ENCODE peak calls at places on chromosomes 5 and 9, in six cellular contexts. S is NAMALWA, O is kidney epithelial cell, R is epithelial cell of esophagus, K is AG04450, B is ELF-1. H is an unnamed sample.

GRCh38 chr5:107874810-107875209 is 204.1 kb upstream of the EFNA5 start:
- DNase-seq in S (no peak), O (peak; percentile 38), R (peak; percentile 25), K (no peak), B (no peak), H (no peak)

GRCh38 chr5:132225165-132226032 is 2.3 kb downstream of the P4HA2 start:
- DNase-seq in S (peak; percentile 62), O (no peak), R (peak; percentile 94), K (no peak), B (no peak), H (peak; percentile 43)

GRCh38 chr9:75086443-75087278 is 1.3 kb downstream of the NMRK1 start:
- DNase-seq in S (no peak), O (no peak), R (peak; percentile 27), K (no peak), B (peak; percentile 51), H (no peak)

GRCh38 chr9:2424564-2425153 is 196.9 kb upstream of the VLDLR start:
- DNase-seq in S (no peak), O (no peak), R (no peak), K (no peak), B (no peak), H (peak; percentile 5)

GRCh38 chr5:103829585-103829984 is 267.0 kb upstream of the NUDT12 start:
- DNase-seq in S (peak; percentile 48), O (no peak), R (peak; percentile 10), K (no peak), B (no peak), H (no peak)

GRCh38 chr9:114484854-114485443 is 20.3 kb downstream of the WHRN start:
- DNase-seq in S (peak; percentile 22), O (no peak), R (peak; percentile 83), K (peak; percentile 45), B (no peak), H (no peak)

GRCh38 chr9:98552306-98552705 is 156.4 kb downstream of the GABBR2 start:
- DNase-seq in S (no peak), O (no peak), R (no peak), K (no peak), B (peak; percentile 23), H (no peak)

GRCh38 chr9:26655166-26655565 is 237.4 kb downstream of the CAAP1 start:
- DNase-seq in S (no peak), O (no peak), R (no peak), K (no peak), B (no peak), H (no peak)

GRCh38 chr5:149611327-149611726 is 30.0 kb downstream of the ARHGEF37 start:
- DNase-seq in S (no peak), O (no peak), R (no peak), K (peak; percentile 83), B (no peak), H (no peak)

GRCh38 chr5:97162045-97162444 is 19.6 kb upstream of the LIX1 start:
- DNase-seq in S (peak; percentile 77), O (peak; percentile 35), R (peak; percentile 87), K (peak; percentile 69), B (peak; percentile 70), H (peak; percentile 79)

GRCh38 chr9:19757745-19758144 is 31.1 kb downstream of the SLC24A2 start:
- DNase-seq in S (no peak), O (no peak), R (no peak), K (no peak), B (no peak), H (no peak)

GRCh38 chr5:103499236-103499635 is 63.4 kb downstream of the NUDT12 start:
- DNase-seq in S (no peak), O (no peak), R (no peak), K (no peak), B (no peak), H (no peak)

GRCh38 chr9:101511009-101511408 is 22.6 kb upstream of the RNF20 start:
- DNase-seq in S (no peak), O (no peak), R (no peak), K (no peak), B (no peak), H (no peak)

GRCh38 chr5:67095346-67095871 is 101.2 kb downstream of the CD180 start:
- DNase-seq in S (no peak), O (no peak), R (no peak), K (no peak), B (peak; percentile 16), H (peak; percentile 28)

GRCh38 chr9:85515021-85515420 is 226.7 kb downstream of the AGTPBP1 start:
- DNase-seq in S (no peak), O (no peak), R (peak; percentile 95), K (no peak), B (no peak), H (no peak)

GRCh38 chr9:134316444-134317160 is 9.7 kb upstream of the RXRA start:
- DNase-seq in S (no peak), O (no peak), R (no peak), K (no peak), B (no peak), H (no peak)

GRCh38 chr9:129319938-129320481 is 141.9 kb upstream of the IER5L start:
- DNase-seq in S (no peak), O (no peak), R (no peak), K (no peak), B (peak; percentile 20), H (no peak)

GRCh38 chr9:88425538-88425950 is 37.3 kb downstream of the SPIN1 start:
- DNase-seq in S (no peak), O (no peak), R (peak; percentile 17), K (no peak), B (peak; percentile 30), H (no peak)

GRCh38 chr5:87252283-87252605 is 15.4 kb upstream of the RASA1 start:
- DNase-seq in S (no peak), O (no peak), R (no peak), K (no peak), B (peak; percentile 31), H (no peak)

GRCh38 chr5:14908195-14908594 is 36.6 kb upstream of the ANKH start:
- DNase-seq in S (no peak), O (no peak), R (peak; percentile 89), K (no peak), B (no peak), H (no peak)

GRCh38 chr5:74257645-74258328 is 382.7 kb downstream of the ENC1 start:
- DNase-seq in S (peak; percentile 35), O (no peak), R (peak; percentile 41), K (no peak), B (peak; percentile 33), H (peak; percentile 18)

GRCh38 chr5:175620527-175620926 is 37.3 kb upstream of the HRH2 start:
- DNase-seq in S (no peak), O (no peak), R (no peak), K (no peak), B (no peak), H (no peak)

GRCh38 chr5:57448287-57448686 is 34.3 kb downstream of the ACTBL2 start:
- DNase-seq in S (no peak), O (no peak), R (no peak), K (no peak), B (no peak), H (no peak)

GRCh38 chr9:6367128-6367741 is 39.1 kb downstream of the TPD52L3 start:
- DNase-seq in S (no peak), O (no peak), R (no peak), K (peak; percentile 13), B (no peak), H (no peak)

GRCh38 chr5:10695759-10696543 is 65.1 kb downstream of the DAP start:
- DNase-seq in S (no peak), O (no peak), R (no peak), K (no peak), B (no peak), H (no peak)

GRCh38 chr5:84181093-84181492 is 203.6 kb downstream of the EDIL3 start:
- DNase-seq in S (no peak), O (no peak), R (no peak), K (no peak), B (no peak), H (no peak)

GRCh38 chr9:21395778-21396717 is 10.8 kb upstream of the IFNA2 start:
- DNase-seq in S (peak; percentile 44), O (no peak), R (peak; percentile 24), K (no peak), B (peak; percentile 76), H (peak; percentile 17)

H was measured in kidney glomerular epithelial cell.